ENCODE peak calls at places on chromosomes 12 and 14, in four cellular contexts. U, N, L and B are unnamed samples.

GRCh38 chr12:105334568-105334967 is 4.1 kb downstream of the C12orf75 start:
- DNase-seq in N (no peak), L (no peak), U (no peak), B (no peak)

GRCh38 chr12:107129315-107129930 is 36.1 kb upstream of the CRY1 start:
- DNase-seq in N (no peak), U (no peak), L (no peak), B (no peak)

GRCh38 chr14:38078393-38078792 is 129.3 kb upstream of the SSTR1 start:
- DNase-seq in U (peak; percentile 72), L (no peak), N (no peak), B (no peak)

GRCh38 chr12:75437564-75437963 is 43.0 kb upstream of the GLIPR1 start:
- DNase-seq in N (no peak), U (no peak), L (no peak), B (no peak)

GRCh38 chr12:55847033-55847432 is 4.3 kb upstream of the MMP19 start:
- DNase-seq in N (no peak), U (no peak), L (no peak), B (no peak)

GRCh38 chr14:68447581-68448281 is 345.1 kb downstream of the ZFP36L1 start:
- DNase-seq in N (no peak), L (no peak), U (no peak), B (no peak)

GRCh38 chr14:73452341-73453191 is 5.8 kb downstream of the NUMB start:
- DNase-seq in N (no peak), L (no peak), U (no peak), B (no peak)

GRCh38 chr12:89070603-89071002 is 281.7 kb downstream of the DUSP6 start:
- DNase-seq in L (no peak), U (no peak), N (no peak), B (no peak)

GRCh38 chr12:49809369-49810158 is 18.6 kb downstream of the NCKAP5L start:
- DNase-seq in N (no peak), U (no peak), L (no peak), B (no peak)

GRCh38 chr14:71776463-71777359 is 155.5 kb upstream of the RGS6 start:
- DNase-seq in N (no peak), L (no peak), U (no peak), B (peak; percentile 25)

GRCh38 chr14:86646688-86647687 is 1117.0 kb downstream of the FLRT2 start:
- DNase-seq in N (no peak), L (no peak), U (no peak), B (no peak)

GRCh38 chr14:37819155-37820015 is 224.0 kb downstream of the TTC6 start:
- DNase-seq in N (peak; percentile 39), L (no peak), U (no peak), B (no peak)

GRCh38 chr14:73726025-73726961 is 12.1 kb upstream of the PNMA1 start:
- DNase-seq in L (peak; percentile 39), N (no peak), U (no peak), B (no peak)

GRCh38 chr14:55028066-55028465 is 1.0 kb downstream of the SOCS4 start:
- DNase-seq in L (no peak), U (no peak), N (no peak), B (no peak)

GRCh38 chr12:84069079-84069661 is 843.4 kb downstream of the SLC6A15 start:
- DNase-seq in L (no peak), N (no peak), U (no peak), B (no peak)

GRCh38 chr14:23670489-23670888 is 34.3 kb downstream of the DHRS2 start:
- DNase-seq in U (no peak), L (no peak), N (no peak), B (no peak)

GRCh38 chr12:53791735-53792326 is 40.1 kb upstream of the CISTR start:
- DNase-seq in U (peak; percentile 1), N (no peak), L (no peak), B (no peak)

GRCh38 chr14:43938588-43939281 is 568.3 kb downstream of the FSCB start:
- DNase-seq in L (no peak), N (no peak), U (no peak), B (no peak)

GRCh38 chr14:52412426-52412825 is 98.3 kb downstream of the PTGER2 start:
- DNase-seq in U (no peak), N (no peak), L (no peak), B (no peak)

GRCh38 chr12:19546611-19547162 is 107.4 kb downstream of the AEBP2 start:
- DNase-seq in L (no peak), U (no peak), N (no peak), B (no peak)

GRCh38 chr12:77049767-77050353 is 15.5 kb downstream of the E2F7 start:
- DNase-seq in U (peak; percentile 43), N (no peak), L (no peak), B (peak; percentile 44)

GRCh38 chr12:94427520-94428381 is 31.9 kb downstream of the CEP83 start:
- DNase-seq in U (no peak), L (peak; percentile 4), N (peak; percentile 46), B (peak; percentile 43)

GRCh38 chr14:38662781-38663180 is 406.9 kb upstream of the CLEC14A start:
- DNase-seq in U (no peak), L (no peak), N (no peak), B (no peak)